ENCODE peak calls at places on chromosomes 2 and 18, in four cellular contexts. E is left lung, G is GM23338, S is heart right ventricle. O is an unnamed sample.
A peak's percentile ranks its signal among the peaks of the same experiment; 100 is the strongest.

GRCh38 chr2:219109468-219109867 is 48.7 kb upstream of the IHH start:
- DNase-seq in G (peak; percentile 84), E (peak; percentile 57), S (no peak), O (peak; percentile 67)

GRCh38 chr2:158777077-158777476 is 18.0 kb upstream of the DAPL1 start:
- DNase-seq in S (no peak), G (no peak), E (no peak), O (no peak)

GRCh38 chr2:120988051-120988707 is 252.5 kb downstream of the GLI2 start:
- DNase-seq in E (peak; percentile 79), G (peak; percentile 21), S (no peak), O (no peak)

GRCh38 chr2:221323513-221323912 is 248.6 kb downstream of the EPHA4 start:
- DNase-seq in S (no peak), E (no peak), G (no peak), O (no peak)

GRCh38 chr2:7860693-7861092 is 821.2 kb upstream of the ID2 start:
- DNase-seq in S (no peak), E (no peak), G (no peak), O (no peak)

GRCh38 chr18:55421612-55422381 is 166.2 kb downstream of the TCF4 start:
- DNase-seq in G (no peak), S (peak; percentile 29), E (no peak), O (no peak)

GRCh38 chr2:95757988-95758387 is 166.2 kb downstream of the TRIM43 start:
- DNase-seq in S (no peak), E (no peak), G (no peak), O (no peak)

GRCh38 chr2:113263546-113263945 is 15.2 kb downstream of the PAX8 start:
- DNase-seq in E (no peak), G (no peak), S (no peak), O (no peak)

GRCh38 chr18:23623040-23623439 is 36.7 kb upstream of the NPC1 start:
- DNase-seq in S (no peak), E (no peak), G (no peak), O (no peak)

GRCh38 chr2:200435379-200435778 is 74.5 kb downstream of the KCTD18 start:
- DNase-seq in E (no peak), G (no peak), S (no peak), O (no peak)

GRCh38 chr2:231601356-231602229 is 8.9 kb downstream of the TEX44 start:
- DNase-seq in S (peak; percentile 84), G (peak; percentile 97), E (peak; percentile 94), O (peak; percentile 92)

GRCh38 chr2:22817197-22817596 is 567.8 kb upstream of the KLHL29 start:
- DNase-seq in S (no peak), E (no peak), G (no peak), O (no peak)

GRCh38 chr18:35050004-35050623 is 8.9 kb downstream of the MAPRE2 start:
- DNase-seq in S (no peak), E (no peak), G (no peak), O (no peak)

GRCh38 chr2:72154386-72154785 is 6.7 kb upstream of the CYP26B1 start:
- DNase-seq in S (peak; percentile 2), G (peak; percentile 40), E (no peak), O (no peak)

GRCh38 chr2:62998949-62999348 is 51.7 kb upstream of the OTX1 start:
- DNase-seq in S (no peak), E (no peak), G (no peak), O (no peak)

GRCh38 chr2:200039847-200040246 is 84.5 kb downstream of the MAIP1 start:
- DNase-seq in G (no peak), E (no peak), S (no peak), O (no peak)

GRCh38 chr2:201182650-201183372 is at the start of gene CASP10:
- DNase-seq in S (no peak), E (no peak), G (peak; percentile 87), O (no peak)

GRCh38 chr2:11379558-11379957 is 35.1 kb upstream of the ROCK2 start:
- DNase-seq in S (no peak), E (no peak), G (no peak), O (no peak)

GRCh38 chr2:152336854-152337510 is 2.0 kb downstream of the FMNL2 start:
- DNase-seq in E (no peak), G (peak; percentile 46), S (no peak), O (no peak)

GRCh38 chr18:13377496-13377895 is 158.9 kb downstream of the LDLRAD4 start:
- DNase-seq in S (no peak), E (no peak), G (no peak), O (no peak)

GRCh38 chr18:15165048-15165447 is 417.1 kb downstream of the ANKRD30B start:
- DNase-seq in E (peak; percentile 44), G (no peak), S (no peak), O (no peak)

GRCh38 chr2:1736997-1737480 is 7.3 kb downstream of the PXDN start:
- DNase-seq in S (no peak), E (peak; percentile 50), G (no peak), O (peak; percentile 32)

GRCh38 chr18:74874351-74874750 is 276.7 kb downstream of the ZNF407 start:
- DNase-seq in S (no peak), E (no peak), G (no peak), O (no peak)
- H3K4me3 ChIP-seq in S (no peak overlapping the region), E (no peak overlapping the region), G (no peak overlapping the region), O (no peak overlapping the region)

GRCh38 chr2:217010173-217010572 is 150.3 kb upstream of the TNP1 start:
- DNase-seq in S (no peak), G (no peak), E (no peak), O (no peak)

GRCh38 chr2:217001740-217002139 is 141.9 kb upstream of the TNP1 start:
- DNase-seq in E (no peak), G (no peak), S (no peak), O (no peak)

GRCh38 chr2:217011576-217011975 is 151.7 kb upstream of the TNP1 start:
- DNase-seq in E (no peak), S (no peak), G (no peak), O (no peak)

GRCh38 chr2:217004636-217005035 is 144.8 kb upstream of the TNP1 start:
- DNase-seq in G (no peak), E (no peak), S (no peak), O (no peak)

GRCh38 chr2:217006217-217006616 is 146.4 kb upstream of the TNP1 start:
- DNase-seq in E (no peak), S (no peak), G (no peak), O (no peak)
- H3K27ac ChIP-seq in E (no peak overlapping the region), S (no peak overlapping the region), G (no peak overlapping the region), O (no peak overlapping the region)

DNA sequence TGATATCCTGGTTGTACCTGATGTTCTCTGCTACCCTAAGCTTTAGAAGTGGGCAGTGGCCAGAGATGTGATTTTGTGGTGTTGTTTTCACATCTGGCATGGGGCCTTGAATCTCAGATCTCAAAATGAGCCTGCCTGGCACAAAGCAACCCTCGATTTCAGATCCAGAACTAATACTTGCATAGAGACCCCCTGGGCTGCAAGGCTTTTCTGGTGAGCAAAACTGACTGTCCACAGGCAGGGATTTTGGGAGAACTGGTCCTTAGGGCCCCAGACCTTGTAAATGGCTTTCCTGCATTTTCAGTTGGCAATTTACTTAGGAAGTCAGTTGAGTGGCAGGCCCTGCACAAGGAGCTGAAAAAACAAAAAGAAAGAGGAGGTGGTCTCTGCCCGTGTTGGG is 265.3 kb downstream of the MYCN start:
- DNase-seq in G (no peak), S (no peak), E (no peak), O (no peak)
- TF ChIP-seq CTCF in G (no peak), S (no peak), E (no peak), O (no peak)

GRCh38 chr2:24009367-24009679 is 562 bp upstream of the MFSD2B start:
- DNase-seq in S (no peak), G (no peak), E (no peak), O (no peak)

GRCh38 chr2:24011278-24012104 is 1.6 kb downstream of the MFSD2B start:
- DNase-seq in G (no peak), S (no peak), E (no peak), O (no peak)

GRCh38 chr2:24008672-24009366 is 1.1 kb upstream of the MFSD2B start:
- DNase-seq in G (no peak), E (no peak), S (no peak), O (no peak)

GRCh38 chr2:24010477-24011277 is 792 bp downstream of the MFSD2B start:
- DNase-seq in G (peak; percentile 32), E (no peak), S (no peak), O (no peak)

DNA sequence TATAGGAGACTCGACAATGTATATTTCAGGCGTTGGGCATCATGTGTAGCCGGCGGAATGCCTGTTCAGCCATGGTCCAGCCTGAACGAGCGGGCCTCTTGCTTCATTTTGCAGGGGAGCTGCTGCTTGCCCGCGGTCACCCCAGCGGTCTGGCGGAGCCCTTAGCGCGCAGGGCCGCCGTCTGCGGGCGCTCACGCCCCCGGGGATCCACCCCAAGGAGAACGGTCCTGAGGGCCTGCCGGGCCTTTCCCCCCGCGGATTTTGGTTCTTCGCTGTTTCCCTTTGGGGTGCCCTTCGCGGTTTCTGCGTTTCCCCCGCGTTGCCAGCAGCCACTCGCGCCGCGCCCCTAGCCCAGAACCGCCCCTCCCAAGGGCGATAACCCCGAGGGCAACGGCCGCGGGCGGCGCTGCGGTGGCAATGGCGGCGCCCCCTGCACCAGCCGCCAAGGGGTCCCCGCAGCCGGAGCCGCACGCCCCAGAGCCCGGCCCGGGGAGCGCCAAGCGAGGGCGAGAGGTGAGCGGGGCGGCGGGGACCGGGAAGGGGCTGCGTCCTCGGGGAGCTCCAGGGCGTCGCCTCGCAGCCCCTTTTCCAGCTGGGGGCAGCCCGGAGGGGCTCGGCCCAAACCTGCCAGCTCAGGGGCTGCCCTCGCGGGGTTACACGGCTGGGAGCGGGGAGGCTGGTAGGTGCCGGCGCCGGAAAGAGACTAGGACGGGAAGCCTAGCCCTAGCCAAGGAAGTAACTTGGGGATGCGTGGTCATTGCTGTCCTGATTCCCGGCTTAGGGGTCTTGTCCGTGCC is at the start of gene MFSD2B:
- DNase-seq in E (peak; percentile 69), G (peak; percentile 72), S (no peak), O (no peak)
- H3K4me3 ChIP-seq in E (peak within 1 kb of the TSS; percentile 28), G (peak within 1 kb of the TSS; percentile 72), S (peak within 1 kb of the TSS; percentile 8), O (peak within 1 kb of the TSS; percentile 44)

GRCh38 chr2:55842009-55842408 is 81.6 kb downstream of the EFEMP1 start:
- DNase-seq in G (no peak), E (no peak), S (no peak), O (no peak)
- H3K27ac ChIP-seq in G (no peak overlapping the region), E (peak overlapping the region; percentile 64), S (no peak overlapping the region), O (peak overlapping the region; percentile 54)

DNA sequence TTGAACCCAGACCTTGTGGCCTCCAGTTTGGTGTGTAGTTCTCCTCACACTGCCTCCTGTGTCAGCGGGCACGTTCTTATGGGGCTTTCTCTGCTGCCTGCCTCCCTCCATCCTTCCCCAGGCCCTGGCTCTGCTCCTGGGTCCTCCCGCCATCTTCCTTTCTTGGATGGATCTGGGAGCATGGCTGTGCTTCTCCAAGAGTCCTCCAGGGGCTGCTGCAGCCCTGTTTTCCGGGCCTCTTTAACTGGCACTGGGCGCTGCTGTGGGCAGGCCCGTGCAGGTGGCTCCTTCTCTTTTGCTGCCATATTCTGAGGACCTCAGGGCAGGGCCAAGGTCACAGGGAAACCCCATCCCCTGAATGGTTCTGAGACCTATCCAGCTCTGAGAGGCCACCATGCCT is 17.8 kb downstream of the THNSL2 start:
- DNase-seq in S (no peak), G (peak; percentile 74), E (no peak), O (no peak)
- TF ChIP-seq CTCF in S (no peak), G (peak; percentile 77), E (no peak), O (no peak)

DNA sequence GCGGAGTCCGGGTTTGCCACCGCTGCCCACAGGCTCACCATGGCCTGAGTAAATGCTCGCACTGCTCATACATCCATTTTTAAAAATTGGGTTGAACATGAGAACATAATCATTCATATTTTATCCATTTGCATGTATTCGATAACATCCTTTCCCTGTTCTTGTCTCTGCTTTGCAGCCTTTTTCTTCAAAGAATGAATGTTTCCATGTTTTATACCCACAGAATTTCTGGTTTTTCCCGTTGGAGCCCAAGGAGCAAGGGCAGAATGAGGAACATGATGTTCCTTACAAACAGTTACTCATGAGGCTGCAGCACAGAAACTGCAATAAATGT is 146.5 kb downstream of the CCDC74A start:
- DNase-seq in S (no peak), G (no peak), E (no peak), O (no peak)
- H3K4me3 ChIP-seq in S (no peak overlapping the region), G (no peak overlapping the region), E (no peak overlapping the region), O (peak overlapping the region; percentile 45)

O was measured in lower lobe of right lung.